ENCODE peak calls at places on chromosomes 16 and 17, in ten cellular contexts. R is cardiac muscle cell; G is CD8-positive, alpha-beta T cell; X is ascending aorta; S is CD8-positive, alpha-beta memory T cell; Z is pancreas; J is mammary epithelial cell; F is PC-3; U is tibial artery; I is esophagus squamous epithelium. E is an unnamed sample.
A peak's percentile ranks its signal among the peaks of the same experiment; 100 is the strongest.

GRCh38 chr17:81082177-81083073 is 47.5 kb downstream of the BAIAP2 start:
- DNase-seq in R (no peak), G (no peak), X (no peak), S (no peak), Z (no peak), J (peak; percentile 77), F (no peak), U (no peak), I (no peak), E (peak; percentile 80)

GRCh38 chr17:74212262-74212912 is 984 bp upstream of the TTYH2 start:
- DNase-seq in R (no peak), G (peak; percentile 27), X (no peak), S (peak; percentile 24), Z (peak; percentile 52), J (no peak), F (peak; percentile 33), U (no peak), I (no peak), E (peak; percentile 61)

GRCh38 chr17:71402661-71403141 is 718.1 kb upstream of the SOX9 start:
- DNase-seq in R (no peak), G (no peak), X (no peak), S (no peak), Z (no peak), J (peak; percentile 88), F (peak; percentile 92), U (no peak), I (no peak), E (no peak)

GRCh38 chr16:84774810-84775209 is 45.0 kb upstream of the CRISPLD2 start:
- DNase-seq in R (no peak), G (no peak), X (no peak), S (no peak), Z (no peak), J (peak; percentile 77), F (peak; percentile 54), U (no peak), I (no peak), E (no peak)

GRCh38 chr17:83125515-83126274 is 46.3 kb downstream of the METRNL start:
- DNase-seq in R (no peak), G (no peak), X (peak; percentile 14), S (no peak), Z (no peak), J (peak; percentile 33), F (no peak), U (peak; percentile 82), I (no peak), E (peak; percentile 73)

GRCh38 chr16:89115216-89115949 is 21.7 kb downstream of the ACSF3 start:
- DNase-seq in R (no peak), G (peak; percentile 90), X (peak; percentile 72), S (peak; percentile 85), Z (no peak), J (peak; percentile 61), F (no peak), U (peak; percentile 83), I (peak; percentile 58), E (peak; percentile 92)

GRCh38 chr17:43434902-43435319 is 36.1 kb downstream of the ARL4D start:
- DNase-seq in R (no peak), G (no peak), X (no peak), S (no peak), Z (no peak), J (peak; percentile 92), F (peak; percentile 82), U (no peak), I (no peak), E (no peak)

GRCh38 chr16:84503751-84504395 is 586 bp downstream of the MEAK7 start:
- DNase-seq in R (no peak), G (no peak), X (no peak), S (no peak), Z (no peak), J (peak; percentile 47), F (peak; percentile 22), U (peak; percentile 64), I (no peak), E (peak; percentile 41)

GRCh38 chr17:48647964-48648245 is 21.7 kb upstream of the HOXB9 start:
- DNase-seq in R (no peak), G (no peak), X (no peak), S (no peak), Z (no peak), J (no peak), F (no peak), U (no peak), I (no peak), E (no peak)

GRCh38 chr16:22751685-22752084 is 62.3 kb upstream of the HS3ST2 start:
- DNase-seq in R (no peak), G (no peak), X (no peak), S (no peak), Z (no peak), J (no peak), F (no peak), U (no peak), I (no peak), E (no peak)

GRCh38 chr16:49602201-49603041 is 228.8 kb downstream of the C16orf78 start:
- DNase-seq in R (no peak), G (no peak), X (no peak), S (no peak), Z (no peak), J (no peak), F (no peak), U (peak; percentile 64), I (no peak), E (no peak)

GRCh38 chr17:48634446-48635208 is 8.5 kb upstream of the HOXB9 start:
- DNase-seq in R (no peak), G (no peak), X (no peak), S (no peak), Z (no peak), J (no peak), F (no peak), U (no peak), I (no peak), E (no peak)

GRCh38 chr17:30957741-30958140 is 13.1 kb upstream of the RNF135 start:
- DNase-seq in R (no peak), G (no peak), X (no peak), S (no peak), Z (no peak), J (no peak), F (no peak), U (peak; percentile 28), I (no peak), E (no peak)

GRCh38 chr17:30952645-30953393 is 18.0 kb upstream of the RNF135 start:
- DNase-seq in R (no peak), G (no peak), X (no peak), S (no peak), Z (no peak), J (no peak), F (no peak), U (no peak), I (no peak), E (peak; percentile 62)

GRCh38 chr17:30950669-30951399 is 20.0 kb upstream of the RNF135 start:
- DNase-seq in R (no peak), G (no peak), X (peak; percentile 50), S (no peak), Z (no peak), J (peak; percentile 69), F (peak; percentile 46), U (peak; percentile 77), I (no peak), E (peak; percentile 77)

GRCh38 chr17:30956764-30957374 is 14.0 kb upstream of the RNF135 start:
- DNase-seq in R (peak; percentile 2), G (no peak), X (no peak), S (no peak), Z (no peak), J (no peak), F (no peak), U (no peak), I (no peak), E (no peak)

GRCh38 chr17:30954046-30954805 is 16.6 kb upstream of the RNF135 start:
- DNase-seq in R (no peak), G (no peak), X (no peak), S (no peak), Z (no peak), J (no peak), F (no peak), U (no peak), I (no peak), E (peak; percentile 67)
- H3K4me1 ChIP-seq in R (no peaks in the 10 kb centered on the region), G (no peaks in the 10 kb centered on the region), X (no peaks in the 10 kb centered on the region), S (no peaks in the 10 kb centered on the region), Z (no peaks in the 10 kb centered on the region), J (no peaks in the 10 kb centered on the region), F (no peaks in the 10 kb centered on the region), U (peaks cover 8% of the 10 kb centered on the region), I (peaks cover 6% of the 10 kb centered on the region), E (peaks cover 64% of the 10 kb centered on the region)

GRCh38 chr17:27882162-27882840 is 10.9 kb downstream of the LYRM9 start:
- DNase-seq in R (no peak), G (no peak), X (no peak), S (no peak), Z (no peak), J (no peak), F (no peak), U (no peak), I (no peak), E (no peak)
- H3K4me1 ChIP-seq in R (peaks cover 3% of the 10 kb centered on the region), G (peaks cover 17% of the 10 kb centered on the region), X (no peaks in the 10 kb centered on the region), S (peaks cover 17% of the 10 kb centered on the region), Z (no peaks in the 10 kb centered on the region), J (no peaks in the 10 kb centered on the region), F (no peaks in the 10 kb centered on the region), U (no peaks in the 10 kb centered on the region), I (no peaks in the 10 kb centered on the region), E (no peaks in the 10 kb centered on the region)

DNA sequence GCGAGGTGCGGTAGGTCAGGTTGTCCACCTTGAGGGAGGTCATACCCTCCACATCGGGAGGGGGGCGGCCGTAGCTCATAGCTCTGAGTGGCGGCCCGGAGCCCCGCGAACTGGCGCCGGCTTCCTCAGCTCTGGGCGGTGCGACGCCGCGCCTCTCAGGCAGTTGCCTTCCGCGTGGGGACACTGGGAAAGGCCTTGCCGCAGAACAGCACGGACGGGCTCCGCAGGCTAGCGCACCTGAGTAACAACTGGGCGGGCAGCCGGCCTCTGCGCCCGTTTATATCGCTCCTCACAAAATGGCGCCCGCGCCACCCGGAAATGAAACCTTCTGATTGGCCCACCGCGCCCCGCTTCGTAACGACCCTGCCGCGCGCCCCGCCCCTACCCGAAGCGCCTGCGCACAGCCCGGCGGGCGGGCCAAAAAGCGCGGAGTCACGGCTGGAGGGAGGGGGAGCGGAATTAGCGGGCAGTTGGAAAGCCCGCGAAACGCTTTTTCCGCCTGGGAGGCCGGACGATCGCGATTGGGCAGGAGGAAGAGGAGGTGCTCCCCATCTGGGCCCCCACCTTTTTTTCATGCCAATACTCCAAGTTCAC is at the start of gene SRSF2:
- DNase-seq in R (peak; percentile 98), G (peak; percentile 97), X (peak; percentile 89), S (peak; percentile 98), Z (peak; percentile 98), J (peak; percentile 99), F (peak; percentile 100), U (peak; percentile 99), I (peak; percentile 88), E (peak; percentile 98)
- H3K4me1 ChIP-seq in R (peaks cover 26% of the 10 kb centered on the region), G (peaks cover 44% of the 10 kb centered on the region), X (peaks cover 5% of the 10 kb centered on the region), S (peaks cover 61% of the 10 kb centered on the region), Z (peaks cover 31% of the 10 kb centered on the region), J (peaks cover 25% of the 10 kb centered on the region), F (peaks cover 37% of the 10 kb centered on the region), U (peaks cover 45% of the 10 kb centered on the region), I (peaks cover 21% of the 10 kb centered on the region), E (peaks cover 61% of the 10 kb centered on the region)

DNA sequence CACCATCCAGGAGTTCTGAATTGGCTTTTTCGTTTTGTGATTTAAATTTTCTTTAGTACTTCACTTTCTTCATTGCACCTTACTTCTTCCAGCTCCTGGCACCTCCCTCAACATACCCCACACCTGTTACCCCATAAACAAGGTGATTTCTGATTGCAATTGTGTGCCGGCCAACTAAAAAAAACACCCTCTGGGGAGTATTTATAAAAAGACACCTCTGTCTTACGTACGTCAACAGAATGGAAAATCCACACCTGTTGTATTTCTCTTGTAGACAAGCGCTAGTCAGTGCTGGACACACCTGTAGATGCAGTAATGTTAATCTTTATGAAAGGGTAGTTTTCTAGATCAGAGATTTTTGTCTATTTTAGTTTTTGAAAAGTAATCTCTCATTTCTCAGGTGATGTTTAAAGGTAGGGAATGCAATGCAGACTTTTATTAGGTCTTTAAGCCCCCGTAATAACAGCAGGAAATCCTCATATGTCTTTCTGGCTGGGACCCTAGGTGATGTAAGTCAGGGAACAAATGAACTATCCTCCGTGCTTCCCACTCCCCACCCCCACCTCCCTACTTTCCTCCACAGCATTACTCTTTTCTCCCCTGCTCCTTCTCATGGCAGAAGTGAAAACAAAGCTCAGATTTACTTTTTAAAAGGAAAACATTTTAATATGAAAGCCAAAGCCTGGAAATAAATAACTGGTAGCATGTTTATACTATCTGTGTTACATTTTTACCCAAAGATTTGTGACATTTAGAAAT is 4.2 kb downstream of the MSI2 start:
- DNase-seq in R (no peak), G (no peak), X (no peak), S (no peak), Z (no peak), J (no peak), F (no peak), U (no peak), I (no peak), E (no peak)
- H3K4me1 ChIP-seq in R (peaks cover 24% of the 10 kb centered on the region), G (peaks cover 52% of the 10 kb centered on the region), X (peaks cover 5% of the 10 kb centered on the region), S (peaks cover 40% of the 10 kb centered on the region), Z (no peaks in the 10 kb centered on the region), J (peaks cover 28% of the 10 kb centered on the region), F (peaks cover 16% of the 10 kb centered on the region), U (peaks cover 8% of the 10 kb centered on the region), I (peaks cover 7% of the 10 kb centered on the region), E (peaks cover 14% of the 10 kb centered on the region)